ENCODE peak calls at places on chromosomes 5 and 9, in nine cellular contexts. F is nucleus accumbens; D is left cardiac atrium; X is activated effector memory CD4-positive, alpha-beta T cell treated with Interleukin-2 at 50 U/mL for 16 hours; J is T-helper 2 cell; H is DMS153; R is IMR-90; K is GM12891; B is activated T-helper 1 cell treated with Interleukin-2 at 50 U/mL for 16 hours. E is an unnamed sample.

GRCh38 chr9:7003876-7004275 is 246.1 kb downstream of the KDM4C start:
- DNase-seq in H (no peak), K (no peak), D (no peak), B (no peak), F (no peak), J (no peak), X (no peak), R (no peak), E (no peak)

GRCh38 chr5:116378007-116378831 is 196.4 kb downstream of the SEMA6A start:
- DNase-seq in D (no peak), K (no peak), J (no peak), H (peak), B (no peak), R (no peak), F (no peak), X (no peak), E (no peak)

GRCh38 chr5:110329955-110330354 is 396.5 kb downstream of the TMEM232 start:
- DNase-seq in B (no peak), F (no peak), X (no peak), K (no peak), H (no peak), D (no peak), J (no peak), R (no peak), E (no peak)

GRCh38 chr9:76333319-76333880 is 60.8 kb downstream of the RFK start:
- DNase-seq in D (no peak), K (no peak), J (no peak), R (no peak), X (no peak), H (no peak), B (no peak), F (no peak), E (no peak)

GRCh38 chr5:33422191-33422590 is 18.6 kb upstream of the TARS1 start:
- DNase-seq in F (no peak), X (no peak), B (no peak), K (no peak), H (no peak), R (peak), J (no peak), D (no peak), E (no peak)

GRCh38 chr5:6279607-6280006 is 98.7 kb downstream of the MED10 start:
- DNase-seq in J (no peak), H (no peak), X (no peak), F (peak), K (no peak), B (no peak), D (no peak), R (no peak), E (peak)

GRCh38 chr5:143400541-143401252 is 2.8 kb downstream of the NR3C1 start:
- DNase-seq in B (no peak), X (no peak), J (no peak), R (peak), D (no peak), K (no peak), F (no peak), H (peak), E (no peak)

GRCh38 chr5:124659798-124660197 is 86.6 kb downstream of the ZNF608 start:
- DNase-seq in X (no peak), R (no peak), D (no peak), F (no peak), K (no peak), H (peak), J (no peak), B (no peak), E (no peak)

GRCh38 chr5:106481375-106481774 is 1189.4 kb downstream of the EFNA5 start:
- DNase-seq in F (no peak), J (no peak), X (no peak), H (no peak), K (no peak), B (no peak), D (no peak), R (peak), E (no peak)

GRCh38 chr9:77725051-77725702 is 77.1 kb upstream of the GNA14 start:
- DNase-seq in J (no peak), B (no peak), H (no peak), R (no peak), D (no peak), F (no peak), X (no peak), K (no peak), E (no peak)

GRCh38 chr9:122347348-122348287 is 23.2 kb upstream of the PTGS1 start:
- DNase-seq in X (no peak), F (no peak), B (no peak), H (no peak), R (no peak), D (peak), K (no peak), J (no peak), E (no peak)

GRCh38 chr5:95591490-95591901 is 28.4 kb upstream of the GPR150 start:
- DNase-seq in K (no peak), D (no peak), B (no peak), R (peak), X (no peak), H (no peak), J (no peak), F (no peak), E (no peak)

GRCh38 chr5:178449163-178450060 is 140.8 kb downstream of the COL23A1 start:
- DNase-seq in J (no peak), K (no peak), H (no peak), X (no peak), F (no peak), D (peak), R (no peak), B (no peak), E (no peak)

GRCh38 chr5:158470764-158471163 is 611.8 kb upstream of the CLINT1 start:
- DNase-seq in D (no peak), X (no peak), B (no peak), H (no peak), K (no peak), F (no peak), J (no peak), R (no peak), E (no peak)

GRCh38 chr5:111922344-111922743 is 165.3 kb upstream of the NREP start:
- DNase-seq in R (no peak), X (no peak), K (no peak), D (no peak), F (no peak), B (no peak), J (no peak), H (no peak), E (no peak)

GRCh38 chr9:103193992-103194391 is 198.9 kb downstream of the CYLC2 start:
- DNase-seq in H (no peak), B (no peak), K (no peak), J (no peak), D (no peak), F (no peak), R (no peak), X (no peak), E (no peak)

GRCh38 chr9:113409883-113410206 is 630 bp downstream of the POLE3 start:
- DNase-seq in J (no peak), B (no peak), F (no peak), D (no peak), K (no peak), R (no peak), H (no peak), X (no peak), E (no peak)

GRCh38 chr5:23419115-23419514 is 88.3 kb upstream of the PRDM9 start:
- DNase-seq in K (no peak), B (no peak), J (no peak), X (no peak), D (no peak), H (peak), F (no peak), R (no peak), E (no peak)

GRCh38 chr5:148168246-148168645 is at the start of gene SPINK14:
- DNase-seq in H (no peak), J (no peak), F (no peak), X (no peak), R (no peak), D (no peak), K (no peak), B (no peak), E (no peak)

GRCh38 chr9:37729499-37729898 is 24.1 kb upstream of the TRMT10B start:
- DNase-seq in K (no peak), F (no peak), B (no peak), X (no peak), J (no peak), D (no peak), H (no peak), R (no peak), E (no peak)

GRCh38 chr5:91171322-91171721 is 211.8 kb downstream of the ARRDC3 start:
- DNase-seq in J (no peak), K (no peak), X (no peak), H (no peak), F (no peak), D (no peak), R (no peak), B (no peak), E (no peak)

GRCh38 chr9:129406278-129407225 is 214.3 kb downstream of the C9orf50 start:
- DNase-seq in K (no peak), F (no peak), H (no peak), D (peak), R (no peak), J (no peak), B (no peak), X (no peak), E (no peak)